ENCODE peak calls at places on chromosomes 6 and 20, in four cellular contexts. E is CD8-positive, alpha-beta T cell; Y is pancreas; R is adrenal gland. D is an unnamed sample.

GRCh38 chr6:141110486-141110885 is 1022.2 kb upstream of the GJE1 start:
- DNase-seq in E (no peak), Y (no peak), R (no peak), D (peak; percentile 44)

GRCh38 chr6:107264357-107264831 is 149.1 kb upstream of the BEND3 start:
- DNase-seq in E (no peak), Y (no peak), R (no peak), D (peak; percentile 74)

GRCh38 chr20:50546729-50547314 is 36.6 kb downstream of the PTPN1 start:
- DNase-seq in Y (no peak), R (peak; percentile 47), E (no peak), D (no peak)

GRCh38 chr6:108666656-108667260 is 106.0 kb downstream of the FOXO3 start:
- DNase-seq in E (no peak), R (no peak), Y (no peak), D (no peak)

GRCh38 chr6:157034433-157035230 is 257.5 kb downstream of the ARID1B start:
- DNase-seq in Y (no peak), E (no peak), R (no peak), D (peak; percentile 83)

GRCh38 chr6:150211700-150212615 is 69.1 kb downstream of the PPP1R14C start:
- DNase-seq in Y (no peak), E (no peak), R (no peak), D (no peak)

GRCh38 chr6:142301421-142302391 is at the start of gene ADGRG6:
- DNase-seq in R (peak; percentile 13), E (peak; percentile 42), Y (peak; percentile 83), D (peak; percentile 18)

GRCh38 chr20:17538517-17539170 is 7.5 kb upstream of the BFSP1 start:
- DNase-seq in E (no peak), Y (no peak), R (peak; percentile 64), D (peak; percentile 29)

GRCh38 chr20:56689852-56690485 is 60.9 kb downstream of the TFAP2C start:
- DNase-seq in E (no peak), Y (no peak), R (no peak), D (peak; percentile 33)

GRCh38 chr20:17966432-17967312 is 1.9 kb downstream of the SNX5 start:
- DNase-seq in Y (no peak), E (no peak), R (no peak), D (peak; percentile 73)

GRCh38 chr20:35595456-35595855 is 20.2 kb upstream of the SPAG4 start:
- DNase-seq in R (no peak), Y (no peak), E (no peak), D (no peak)

GRCh38 chr20:23157741-23158140 is 71.6 kb upstream of the CD93 start:
- DNase-seq in Y (no peak), R (no peak), E (no peak), D (no peak)

GRCh38 chr6:159966339-159966738 is 2.5 kb upstream of the IGF2R start:
- DNase-seq in E (no peak), R (no peak), Y (no peak), D (no peak)

GRCh38 chr6:15912505-15912767 is 216.4 kb upstream of the MYLIP start:
- DNase-seq in Y (no peak), R (no peak), E (no peak), D (no peak)

GRCh38 chr6:105596284-105596755 is 193.4 kb upstream of the PREP start:
- DNase-seq in Y (no peak), R (no peak), E (no peak), D (peak; percentile 92)

GRCh38 chr20:33671573-33672288 is 2.5 kb downstream of the NECAB3 start:
- DNase-seq in Y (no peak), R (no peak), E (no peak), D (no peak)

GRCh38 chr6:169251371-169251802 is 2.3 kb downstream of the THBS2 start:
- DNase-seq in Y (no peak), R (no peak), E (no peak), D (no peak)

GRCh38 chr6:25199544-25199943 is 79.6 kb upstream of the CARMIL1 start:
- DNase-seq in E (no peak), R (no peak), Y (no peak), D (no peak)

GRCh38 chr20:19115581-19115980 is 96.9 kb upstream of the SLC24A3 start:
- DNase-seq in E (no peak), Y (no peak), R (no peak), D (no peak)

GRCh38 chr6:26223677-26224546 is 136.7 kb downstream of the HFE start:
- DNase-seq in E (peak; percentile 59), R (peak; percentile 74), Y (no peak), D (peak; percentile 97)

GRCh38 chr6:121482004-121482693 is 46.7 kb downstream of the GJA1 start:
- DNase-seq in Y (no peak), E (no peak), R (no peak), D (peak; percentile 73)

GRCh38 chr6:28141500-28142329 is at the start of gene ZKSCAN8:
- DNase-seq in R (peak; percentile 84), E (peak; percentile 78), Y (peak; percentile 89), D (peak; percentile 89)

DNA sequence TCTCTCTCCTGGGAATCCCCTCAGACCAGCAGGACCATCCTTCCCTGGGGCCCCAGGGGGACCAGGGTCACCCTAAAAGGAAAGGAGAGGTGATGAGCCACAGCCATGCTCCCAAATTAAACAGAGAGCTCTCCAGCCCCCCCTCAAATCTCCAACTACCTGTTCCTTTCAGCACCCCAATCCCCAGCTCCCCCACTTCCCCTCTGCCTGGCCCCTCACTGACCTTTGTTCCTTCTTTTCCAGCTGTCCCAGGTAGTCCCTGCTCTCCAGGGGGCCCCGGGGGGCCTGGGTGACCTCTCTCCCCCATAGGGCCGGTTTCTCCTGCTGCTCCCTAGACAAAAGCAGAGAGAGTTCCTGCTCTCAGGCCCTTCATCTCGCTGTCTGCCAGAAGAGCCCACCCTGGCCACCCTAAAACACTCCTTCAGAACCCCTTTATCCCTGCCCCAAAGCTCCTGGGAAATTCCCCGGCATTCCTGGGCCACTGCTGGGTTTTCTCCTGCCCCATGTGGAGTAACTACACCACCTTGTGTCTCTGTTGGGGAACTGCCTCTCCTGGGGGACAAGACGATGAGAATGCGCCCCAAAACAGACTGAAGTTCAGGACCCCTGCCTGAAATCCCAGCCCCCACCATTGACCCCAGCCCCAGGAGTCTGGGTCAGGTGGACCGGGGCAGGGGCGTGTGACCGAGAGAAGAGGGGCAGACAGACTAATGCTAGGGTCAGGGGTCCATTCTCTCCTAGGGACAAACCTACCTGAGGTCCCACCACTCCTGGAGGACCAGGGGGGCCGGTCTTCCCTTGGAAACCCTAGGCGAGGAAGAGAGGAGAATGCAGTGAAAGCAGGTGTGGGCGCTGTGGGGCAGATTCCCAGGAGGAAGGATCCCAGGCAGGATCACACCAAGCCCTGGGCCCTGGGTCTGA is 19.7 kb downstream of the COL11A2 start:
- DNase-seq in R (no peak), E (no peak), Y (no peak), D (peak; percentile 53)
- TF ChIP-seq CTCF in R (peak; percentile 17), E (no peak), Y (no peak), D (peak; percentile 81)

GRCh38 chr20:6007094-6007528 is 46.7 kb downstream of the LRRN4 start:
- DNase-seq in E (no peak), Y (no peak), R (no peak), D (no peak)

GRCh38 chr20:6006603-6006949 is 47.3 kb downstream of the LRRN4 start:
- DNase-seq in E (no peak), R (peak; percentile 9), Y (no peak), D (no peak)

GRCh38 chr20:6012166-6012565 is 41.7 kb downstream of the LRRN4 start:
- DNase-seq in Y (no peak), R (no peak), E (no peak), D (no peak)

GRCh38 chr20:6007529-6008103 is 46.2 kb downstream of the LRRN4 start:
- DNase-seq in R (no peak), Y (no peak), E (no peak), D (no peak)

GRCh38 chr20:6008254-6008653 is 45.6 kb downstream of the LRRN4 start:
- DNase-seq in R (peak; percentile 77), Y (no peak), E (no peak), D (peak; percentile 97)
- H3K4me3 ChIP-seq in R (no peak overlapping the region), Y (peak overlapping the region; percentile 85), E (no peak overlapping the region), D (peak overlapping the region; percentile 77)

GRCh38 chr6:128723667-128724066 is 159.3 kb upstream of the LAMA2 start:
- DNase-seq in R (no peak), Y (no peak), E (no peak), D (peak; percentile 8)

GRCh38 chr6:128727500-128727899 is 155.4 kb upstream of the LAMA2 start:
- DNase-seq in E (no peak), R (no peak), Y (no peak), D (no peak)

GRCh38 chr6:128724738-128725137 is 158.2 kb upstream of the LAMA2 start:
- DNase-seq in Y (no peak), R (no peak), E (no peak), D (no peak)

GRCh38 chr6:128720891-128721290 is 162.0 kb upstream of the LAMA2 start:
- DNase-seq in E (no peak), Y (no peak), R (no peak), D (no peak)

DNA sequence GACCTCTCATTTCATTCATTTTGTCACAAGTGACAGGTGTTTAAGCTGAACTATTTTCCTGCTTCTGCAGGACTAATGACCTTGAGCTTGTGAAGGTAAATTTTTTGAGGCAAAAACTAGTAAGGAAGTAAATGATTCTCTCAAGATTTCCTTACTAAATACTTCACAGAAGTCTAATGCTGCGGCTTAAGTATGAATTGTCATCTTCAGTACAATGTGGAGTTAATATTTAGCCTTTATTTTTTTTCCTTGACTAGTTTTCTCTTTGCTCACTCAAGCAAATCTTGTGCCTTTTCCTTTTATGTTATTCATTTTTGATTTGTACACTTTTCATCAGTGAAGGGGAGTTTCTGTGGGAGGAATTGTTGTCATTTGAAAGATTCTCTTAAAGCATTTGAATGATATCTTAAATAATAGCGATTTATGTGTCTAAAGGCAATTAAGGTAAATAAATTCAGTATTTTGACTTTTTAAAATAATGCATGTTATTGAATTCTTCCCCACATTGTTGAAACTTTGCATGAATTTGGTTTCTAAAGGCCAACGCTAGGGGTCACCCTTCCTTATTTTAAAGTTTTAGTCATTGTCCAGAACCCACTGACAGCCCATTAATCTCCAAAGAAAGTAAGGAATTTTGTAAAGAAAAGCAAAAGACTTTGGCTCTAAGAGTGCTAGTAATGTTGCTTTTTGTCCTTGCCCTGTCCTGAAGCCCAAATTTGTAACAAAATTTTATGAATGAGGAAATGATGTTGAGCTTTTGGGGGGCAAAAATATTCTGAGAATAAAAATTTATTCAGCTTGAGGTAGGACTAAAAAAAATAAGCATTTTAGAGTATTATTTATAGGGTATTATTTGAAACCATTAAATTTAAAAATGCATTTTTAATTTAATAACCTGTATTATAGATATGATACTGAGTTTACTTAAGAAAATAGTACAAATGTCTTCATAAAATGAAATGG is 157.4 kb upstream of the LAMA2 start:
- DNase-seq in E (no peak), R (peak; percentile 26), Y (no peak), D (peak; percentile 69)
- TF ChIP-seq CTCF in E (peak; percentile 74), R (peak; percentile 33), Y (no peak), D (peak; percentile 69)

GRCh38 chr20:46367967-46368901 is 38.2 kb downstream of the ELMO2 start:
- DNase-seq in R (no peak), E (no peak), Y (no peak), D (peak; percentile 39)

GRCh38 chr20:46375771-46376170 is 30.6 kb downstream of the ELMO2 start:
- DNase-seq in Y (no peak), E (no peak), R (no peak), D (peak; percentile 35)

GRCh38 chr20:46374383-46374782 is 32.0 kb downstream of the ELMO2 start:
- DNase-seq in R (no peak), E (no peak), Y (no peak), D (no peak)

GRCh38 chr20:46368902-46369268 is 37.5 kb downstream of the ELMO2 start:
- DNase-seq in Y (no peak), E (no peak), R (no peak), D (no peak)

DNA sequence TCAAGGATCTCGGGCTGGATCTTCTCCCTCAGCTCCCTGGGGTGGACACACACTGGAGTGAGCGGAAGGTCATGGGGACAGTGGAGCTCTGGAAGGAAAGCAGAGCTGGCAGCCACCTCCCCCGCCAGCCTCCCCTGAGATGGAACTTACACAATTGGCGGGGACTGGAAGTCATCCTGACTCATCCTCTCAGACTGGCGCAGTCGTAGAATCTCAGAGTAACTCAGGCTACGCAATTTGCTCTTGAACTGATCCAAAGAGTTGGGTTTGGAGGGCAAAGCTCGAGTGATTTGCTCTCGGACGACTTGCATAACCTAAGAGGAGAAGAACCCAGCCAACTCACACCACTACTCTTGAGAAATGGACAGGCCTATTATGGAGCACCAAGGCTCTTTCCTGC is 34.8 kb downstream of the ELMO2 start:
- DNase-seq in R (peak; percentile 50), E (no peak), Y (no peak), D (peak; percentile 25)
- H3K4me3 ChIP-seq in R (no peak overlapping the region), E (no peak overlapping the region), Y (no peak overlapping the region), D (no peak overlapping the region)

D was measured in choroid plexus epithelial cell.